ENCODE peak calls at places on chromosome 12, in nine cellular contexts. E is cardiac muscle cell; B is sigmoid colon; L is CD4-positive, alpha-beta memory T cell; X is naive thymus-derived CD4-positive, alpha-beta T cell; R is pancreas; V is adipocyte; Y is neural progenitor cell; Q is aorta. J is an unnamed sample.

GRCh38 chr12:79444089-79444488 is 246.7 kb downstream of the PAWR start:
- DNase-seq in R (no peak), L (no peak), B (no peak), E (no peak), X (no peak), Y (no peak), V (peak; percentile 51), Q (no peak), J (no peak)

GRCh38 chr12:10740182-10740581 is 17.1 kb upstream of the YBX3 start:
- DNase-seq in B (no peak), R (no peak), Y (no peak), X (no peak), E (no peak), Q (no peak), V (no peak), L (no peak), J (no peak)

GRCh38 chr12:88299567-88300101 is 157.5 kb downstream of the TMTC3 start:
- DNase-seq in X (no peak), Y (no peak), E (no peak), L (no peak), R (no peak), B (no peak), V (peak; percentile 85), Q (no peak), J (no peak)

GRCh38 chr12:116990329-116990728 is 79.6 kb downstream of the FBXW8 start:
- DNase-seq in R (no peak), X (no peak), L (no peak), V (no peak), E (no peak), B (no peak), Y (no peak), Q (no peak), J (no peak)

GRCh38 chr12:74563927-74564326 is 26.3 kb downstream of the ATXN7L3B start:
- DNase-seq in Q (no peak), B (no peak), L (no peak), Y (no peak), E (no peak), V (no peak), R (no peak), X (no peak), J (no peak)

GRCh38 chr12:131223791-131224567 is 270.3 kb downstream of the ADGRD1 start:
- DNase-seq in Q (peak; percentile 75), R (no peak), L (no peak), B (peak; percentile 58), V (no peak), X (no peak), E (no peak), Y (no peak), J (no peak)

GRCh38 chr12:81835783-81836182 is 76.6 kb upstream of the PPFIA2 start:
- DNase-seq in E (no peak), L (no peak), V (no peak), Y (no peak), R (no peak), B (peak; percentile 47), Q (no peak), X (no peak), J (no peak)

GRCh38 chr12:103823871-103824270 is 17.2 kb downstream of the NT5DC3 start:
- DNase-seq in Y (no peak), R (no peak), L (no peak), X (no peak), V (no peak), B (no peak), Q (no peak), E (no peak), J (no peak)

GRCh38 chr12:54405573-54405972 is 13.5 kb downstream of the ITGA5 start:
- DNase-seq in L (no peak), Q (no peak), V (no peak), Y (no peak), X (no peak), B (no peak), R (no peak), E (no peak), J (no peak)

GRCh38 chr12:54401127-54401526 is 16.6 kb upstream of the ZNF385A start:
- DNase-seq in X (no peak), B (no peak), V (no peak), E (no peak), R (no peak), Y (no peak), Q (no peak), L (no peak), J (no peak)

GRCh38 chr12:54407183-54407905 is 11.7 kb downstream of the ITGA5 start:
- DNase-seq in V (no peak), L (no peak), E (no peak), X (no peak), Q (peak; percentile 62), R (no peak), Y (no peak), B (no peak), J (no peak)

GRCh38 chr12:54405106-54405505 is 14.0 kb downstream of the ITGA5 start:
- DNase-seq in V (no peak), R (no peak), B (no peak), E (no peak), L (no peak), X (no peak), Y (no peak), Q (no peak), J (no peak)

DNA sequence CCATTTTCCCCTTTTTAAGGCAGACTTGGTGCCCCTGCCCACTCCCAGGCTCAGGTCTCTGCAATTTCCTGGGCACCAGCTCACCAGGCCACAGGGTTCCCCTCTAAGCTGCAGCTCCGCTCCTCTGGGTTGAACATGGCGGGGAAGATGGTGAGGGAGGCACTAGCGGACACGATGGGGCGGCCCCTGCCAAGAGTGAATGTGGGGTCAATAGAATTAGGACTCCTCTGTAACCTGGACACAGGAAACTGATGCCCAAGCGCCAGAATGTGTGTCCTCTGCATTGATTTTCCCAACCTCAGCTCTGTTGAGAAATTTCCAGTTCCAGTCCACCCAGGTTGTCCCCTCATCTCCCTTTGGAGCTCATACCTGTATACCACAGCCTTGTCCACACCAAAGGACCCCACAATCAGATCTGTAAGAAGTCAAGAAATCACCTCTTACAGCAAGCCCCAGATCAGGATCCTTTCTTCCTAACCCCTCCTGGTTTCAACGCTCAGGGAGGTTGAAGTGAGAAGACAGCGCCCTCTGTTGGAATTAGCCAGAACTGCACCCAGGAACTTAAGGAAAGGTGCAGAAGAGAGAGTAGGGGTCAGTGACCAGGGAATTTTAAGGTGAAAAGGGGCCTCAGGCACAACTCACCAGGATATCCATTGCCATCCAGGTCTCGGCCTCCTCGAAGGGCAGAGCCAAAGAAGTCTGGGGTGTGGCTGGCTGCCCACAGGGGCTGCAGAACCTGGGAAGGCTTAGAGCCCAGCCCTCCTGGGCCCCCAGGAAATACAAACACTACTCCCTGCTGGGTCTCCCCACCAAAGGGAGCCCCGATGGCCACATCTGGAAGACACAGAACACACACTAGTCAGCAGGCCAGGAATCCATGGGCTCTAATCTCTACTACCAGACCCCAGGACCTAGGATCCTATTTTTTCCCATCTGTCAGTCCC is 14.7 kb downstream of the ITGA5 start:
- DNase-seq in X (peak; percentile 60), V (peak; percentile 85), Y (peak; percentile 84), B (peak; percentile 77), L (peak; percentile 56), R (no peak), Q (no peak), E (peak; percentile 82), J (peak; percentile 76)
- H3K36me3 ChIP-seq in X (peaks cover 100% of the 10 kb centered on the region), V (peaks cover 99% of the 10 kb centered on the region), Y (no peaks in the 10 kb centered on the region), B (peaks cover 99% of the 10 kb centered on the region), L (peaks cover 97% of the 10 kb centered on the region), R (peaks cover 8% of the 10 kb centered on the region), Q (peaks cover 23% of the 10 kb centered on the region), E (peaks cover 52% of the 10 kb centered on the region), J (peaks cover 81% of the 10 kb centered on the region)

GRCh38 chr12:124481257-124481750 is 86.1 kb downstream of the NCOR2 start:
- DNase-seq in Y (no peak), V (no peak), B (no peak), R (no peak), L (no peak), Q (no peak), E (no peak), X (no peak), J (no peak)

GRCh38 chr12:124481772-124482566 is 85.4 kb downstream of the NCOR2 start:
- DNase-seq in E (no peak), L (no peak), Y (no peak), X (no peak), V (no peak), R (no peak), B (no peak), Q (no peak), J (no peak)

GRCh38 chr12:124482901-124483799 is 84.3 kb downstream of the NCOR2 start:
- DNase-seq in Y (no peak), V (no peak), Q (no peak), X (no peak), L (no peak), B (no peak), E (no peak), R (no peak), J (no peak)

GRCh38 chr12:124484067-124484466 is 83.3 kb downstream of the NCOR2 start:
- DNase-seq in Y (no peak), B (no peak), E (no peak), X (no peak), R (no peak), Q (no peak), L (no peak), V (no peak), J (no peak)

DNA sequence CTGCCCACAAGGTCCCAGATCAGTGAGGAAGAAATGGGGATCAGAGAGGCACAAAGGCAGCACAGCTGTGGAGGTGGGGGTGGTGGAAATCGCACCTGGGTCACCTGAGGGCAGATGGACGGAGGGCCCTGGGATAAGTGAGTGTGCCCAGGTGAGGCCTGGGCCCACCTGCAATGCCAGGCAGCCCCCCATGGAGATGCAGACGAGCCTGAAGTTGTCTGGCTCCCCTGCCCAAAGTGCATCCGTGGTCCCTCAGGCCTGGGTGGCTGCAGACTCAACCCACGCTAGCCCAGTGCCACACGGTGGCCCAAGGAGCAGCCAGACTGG is 84.9 kb downstream of the NCOR2 start:
- DNase-seq in Q (no peak), B (no peak), V (no peak), X (no peak), L (no peak), R (no peak), Y (no peak), E (no peak), J (no peak)
- H3K36me3 ChIP-seq in Q (no peaks in the 10 kb centered on the region), B (peaks cover 18% of the 10 kb centered on the region), V (peaks cover 26% of the 10 kb centered on the region), X (peaks cover 87% of the 10 kb centered on the region), L (no peaks in the 10 kb centered on the region), R (peaks cover 3% of the 10 kb centered on the region), Y (no peaks in the 10 kb centered on the region), E (no peaks in the 10 kb centered on the region), J (no peaks in the 10 kb centered on the region)

GRCh38 chr12:71695782-71696181 is 9.9 kb downstream of the TMEM19 start:
- DNase-seq in L (no peak), R (no peak), Y (no peak), B (no peak), E (no peak), X (no peak), V (no peak), Q (no peak), J (no peak)
- H3K36me3 ChIP-seq in L (no peaks in the 10 kb centered on the region), R (no peaks in the 10 kb centered on the region), Y (no peaks in the 10 kb centered on the region), B (peaks cover 12% of the 10 kb centered on the region), E (peaks cover 34% of the 10 kb centered on the region), X (peaks cover 32% of the 10 kb centered on the region), V (peaks cover 33% of the 10 kb centered on the region), Q (peaks cover 2% of the 10 kb centered on the region), J (peaks cover 12% of the 10 kb centered on the region)

DNA sequence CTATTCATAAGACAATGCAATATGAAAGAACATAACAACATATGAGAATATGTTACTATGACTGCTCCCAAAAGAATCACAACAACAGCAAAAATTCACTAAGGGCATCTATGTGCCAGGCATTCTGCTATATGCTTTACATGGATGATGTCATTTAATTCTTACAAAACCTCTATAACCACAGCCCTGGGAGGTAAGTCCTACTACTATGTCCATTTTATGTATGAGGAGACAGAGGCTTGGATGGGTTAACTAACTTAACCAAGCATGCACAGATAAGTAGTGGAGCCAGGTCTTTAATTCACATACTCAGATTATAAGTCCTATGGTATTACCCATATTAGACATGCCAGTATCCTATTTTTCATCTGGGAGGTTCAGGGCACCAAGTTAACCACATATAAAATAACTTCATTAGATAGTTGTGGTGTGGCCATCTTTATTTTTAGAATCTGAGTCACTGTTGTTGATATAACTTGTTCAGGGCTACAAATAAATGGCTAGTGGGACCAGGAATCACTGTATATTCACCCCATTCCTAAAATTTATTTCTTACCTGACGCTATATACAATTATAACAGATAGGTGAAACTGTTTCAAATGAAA is 33.2 kb upstream of the RAD51AP1 start:
- DNase-seq in B (no peak), L (no peak), X (no peak), Y (no peak), E (no peak), V (peak; percentile 13), R (no peak), Q (no peak), J (no peak)
- H3K36me3 ChIP-seq in B (peaks cover 12% of the 10 kb centered on the region), L (peaks cover 8% of the 10 kb centered on the region), X (peaks cover 18% of the 10 kb centered on the region), Y (no peaks in the 10 kb centered on the region), E (peaks cover 12% of the 10 kb centered on the region), V (peaks cover 40% of the 10 kb centered on the region), R (no peaks in the 10 kb centered on the region), Q (peaks cover 3% of the 10 kb centered on the region), J (peaks cover 10% of the 10 kb centered on the region)

J was measured in CD8-positive, alpha-beta memory T cell.